ENCODE peak calls at places on chromosome 7, in seven cellular contexts. L is left ventricle myocardium inferior, G is colonic mucosa, N is HCT116, Q is fibroblast of lung, I is mesenchymal stem cell, V is suprapubic skin. D is an unnamed sample. For H3K4me1, the result is how much of the 10 kb centered on the place peaks cover.

GRCh38 chr7:6475433-6476186 is 27.9 kb upstream of the DAGLB start:
- DNase-seq in N (no peak), G (no peak), V (no peak), I (no peak), L (no peak), Q (no peak), D (no peak)

GRCh38 chr7:149804106-149804505 is 30.7 kb upstream of the ZNF467 start:
- DNase-seq in G (no peak), I (no peak), N (no peak), V (no peak), L (no peak), Q (no peak), D (no peak)

GRCh38 chr7:93307131-93307660 is 75.0 kb downstream of the VPS50 start:
- DNase-seq in Q (peak), V (no peak), I (peak), L (no peak), G (no peak), N (no peak), D (peak)

GRCh38 chr7:926061-927030 is 28.1 kb downstream of the ADAP1 start:
- DNase-seq in V (peak), L (peak), N (no peak), G (peak), I (no peak), Q (no peak), D (no peak)

GRCh38 chr7:15309891-15310290 is 251.9 kb downstream of the AGMO start:
- DNase-seq in G (no peak), V (no peak), L (no peak), N (no peak), Q (peak), I (no peak), D (peak)

GRCh38 chr7:123460616-123461015 is 73.8 kb downstream of the IQUB start:
- DNase-seq in Q (peak), L (no peak), V (no peak), I (peak), G (no peak), N (no peak), D (peak)

GRCh38 chr7:40799-41750 is 151.3 kb upstream of the FAM20C start:
- DNase-seq in G (peak), N (no peak), L (no peak), I (no peak), V (peak), Q (no peak), D (no peak)

GRCh38 chr7:140656548-140657515 is 15.9 kb upstream of the ADCK2 start:
- DNase-seq in G (peak), L (no peak), V (peak), I (peak), N (no peak), Q (no peak), D (peak)

GRCh38 chr7:101814996-101815825 is 2.2 kb upstream of the CUX1 start:
- DNase-seq in N (no peak), I (peak), L (peak), Q (no peak), V (peak), G (peak), D (peak)

GRCh38 chr7:155763122-155763521 is 49.1 kb downstream of the SHH start:
- DNase-seq in N (no peak), G (no peak), L (no peak), Q (no peak), V (no peak), I (no peak), D (no peak)

GRCh38 chr7:118005021-118005420 is 131.8 kb upstream of the CTTNBP2 start:
- DNase-seq in G (no peak), L (no peak), I (no peak), Q (no peak), N (no peak), V (no peak), D (no peak)

GRCh38 chr7:3861941-3862340 is 560.9 kb downstream of the SDK1 start:
- DNase-seq in V (peak), I (peak), N (no peak), L (no peak), G (peak), Q (peak), D (peak)

GRCh38 chr7:47647213-47647985 is 65.5 kb upstream of the TNS3 start:
- DNase-seq in L (no peak), V (no peak), N (no peak), G (no peak), I (peak), Q (no peak), D (no peak)

GRCh38 chr7:118245267-118246040 is 20.9 kb downstream of the ANKRD7 start:
- DNase-seq in L (no peak), G (no peak), Q (peak), V (no peak), N (no peak), I (no peak), D (no peak)

GRCh38 chr7:133912916-133913697 is 214.0 kb upstream of the LRGUK start:
- DNase-seq in Q (peak), G (no peak), V (no peak), I (no peak), L (no peak), N (no peak), D (no peak)

GRCh38 chr7:42426163-42426562 is 189.2 kb upstream of the GLI3 start:
- DNase-seq in Q (peak), L (no peak), N (no peak), G (no peak), V (no peak), I (no peak), D (no peak)

GRCh38 chr7:142168746-142169145 is 57.2 kb downstream of the MGAM2 start:
- DNase-seq in Q (peak), I (no peak), L (no peak), N (no peak), G (no peak), V (no peak), D (peak)

GRCh38 chr7:84697506-84697905 is 489.4 kb downstream of the SEMA3D start:
- DNase-seq in V (no peak), G (no peak), N (no peak), Q (peak), L (no peak), I (peak), D (peak)

GRCh38 chr7:117072620-117073118 is 119.4 kb downstream of the ST7 start:
- DNase-seq in G (no peak), L (peak), I (peak), V (peak), N (no peak), Q (peak), D (no peak)

GRCh38 chr7:37247881-37248280 is 200.8 kb downstream of the ELMO1 start:
- DNase-seq in G (no peak), N (no peak), Q (peak), I (peak), V (no peak), L (no peak), D (peak)

GRCh38 chr7:124762611-124763143 is 2.9 kb downstream of the GPR37 start:
- DNase-seq in G (peak), L (no peak), N (no peak), Q (no peak), V (no peak), I (peak), D (no peak)

GRCh38 chr7:74305987-74306736 is 17.0 kb downstream of the CLIP2 start:
- DNase-seq in L (no peak), N (no peak), Q (no peak), G (no peak), I (no peak), V (no peak), D (no peak)

GRCh38 chr7:4006687-4007086 is 675.4 kb upstream of the FOXK1 start:
- DNase-seq in I (no peak), L (no peak), N (no peak), V (no peak), G (no peak), Q (peak), D (no peak)

GRCh38 chr7:45563401-45563800 is 10.8 kb upstream of the ADCY1 start:
- DNase-seq in N (no peak), I (no peak), G (peak), V (no peak), Q (no peak), L (no peak), D (no peak)

GRCh38 chr7:45566386-45566785 is 7.8 kb upstream of the ADCY1 start:
- DNase-seq in V (no peak), N (no peak), I (no peak), G (no peak), L (no peak), Q (no peak), D (no peak)

GRCh38 chr7:45564485-45564884 is 9.7 kb upstream of the ADCY1 start:
- DNase-seq in G (no peak), V (no peak), L (no peak), Q (no peak), N (no peak), I (no peak), D (no peak)

GRCh38 chr7:45564886-45565455 is 9.2 kb upstream of the ADCY1 start:
- DNase-seq in L (no peak), Q (no peak), N (no peak), V (no peak), G (no peak), I (no peak), D (no peak)

GRCh38 chr7:45563804-45564461 is 10.2 kb upstream of the ADCY1 start:
- DNase-seq in V (no peak), N (no peak), Q (no peak), I (no peak), G (peak), L (peak), D (no peak)
- H3K4me3 ChIP-seq in V (no peak), N (no peak), Q (no peak), I (peak), G (no peak), L (peak), D (peak)

GRCh38 chr7:138398857-138399256 is 61.2 kb upstream of the TRIM24 start:
- DNase-seq in N (no peak), I (no peak), L (no peak), G (no peak), V (no peak), Q (no peak), D (no peak)
- H3K4me1 ChIP-seq in N (under half), I (under half), L (under half), G (under half), V (under half), Q (under half), D (under half)

GRCh38 chr7:137882261-137882668 is 35.5 kb upstream of the DGKI start:
- DNase-seq in L (no peak), V (no peak), N (peak), Q (peak), G (no peak), I (peak), D (peak)
- H3K4me3 ChIP-seq in L (no peak), V (no peak), N (no peak), Q (no peak), G (no peak), I (peak), D (no peak)

DNA sequence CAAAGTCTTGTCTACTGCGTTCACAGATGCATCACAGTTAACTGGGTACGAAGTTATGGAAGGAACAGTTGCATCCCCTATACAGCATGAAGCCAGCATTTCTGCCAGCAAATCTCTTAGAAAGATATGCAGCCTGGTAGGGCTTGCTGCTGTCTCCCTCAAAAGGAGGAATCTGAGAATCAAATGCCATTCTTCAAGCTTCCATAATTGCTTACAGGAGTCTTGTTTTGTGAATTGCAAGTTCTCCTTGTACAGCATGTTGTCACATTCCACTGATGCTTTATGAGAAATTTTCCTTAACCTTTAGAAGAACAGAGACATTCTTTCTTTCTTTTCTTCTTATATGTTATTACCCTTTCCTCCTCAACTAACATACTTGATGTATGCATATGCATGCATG is 134.6 kb downstream of the CHRM2 start:
- DNase-seq in V (no peak), L (no peak), N (no peak), I (no peak), Q (no peak), G (no peak), D (peak)
- H3K4me1 ChIP-seq in V (under half), L (under half), N (under half), I (under half), Q (under half), G (under half), D (under half)

DNA sequence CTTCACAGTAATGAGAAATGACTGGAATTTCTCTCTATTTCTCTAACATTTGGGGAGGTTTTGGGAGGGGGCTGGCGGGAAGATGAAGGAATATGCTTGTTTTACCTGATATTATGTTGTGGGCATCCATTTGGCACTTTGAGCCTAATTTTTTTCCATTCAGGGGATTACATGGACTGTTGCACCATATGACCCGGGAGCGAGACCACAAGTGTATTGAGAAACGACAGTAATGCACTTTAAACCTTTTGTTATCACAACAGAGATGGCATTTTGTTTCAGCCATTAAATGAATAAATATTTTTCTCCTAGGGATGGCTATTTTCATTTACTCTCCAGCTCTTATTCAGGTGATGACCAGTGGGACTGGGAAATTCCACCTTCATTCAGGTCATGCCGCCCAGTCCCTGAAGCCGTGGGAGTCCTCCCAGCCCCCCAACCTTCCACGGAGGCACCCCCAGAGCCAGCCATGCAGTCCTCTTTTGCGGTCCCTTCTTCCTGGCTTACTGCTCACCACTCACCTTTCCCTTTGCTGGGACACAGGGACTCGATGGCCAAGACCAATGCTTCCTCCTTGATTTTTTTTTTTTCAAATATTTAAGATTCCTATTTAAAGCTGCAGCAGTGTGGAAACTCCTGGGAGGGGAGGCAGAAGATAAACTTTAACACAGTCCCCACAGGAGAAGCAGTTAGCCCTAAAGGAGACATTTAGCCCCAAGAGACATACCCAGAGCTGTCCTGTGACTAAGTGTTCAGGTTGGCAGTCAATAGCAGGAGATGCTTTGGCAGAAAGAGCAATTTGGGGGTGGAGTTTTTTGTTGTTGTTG is 190.9 kb upstream of the YAE1 start:
- DNase-seq in L (no peak), Q (no peak), G (no peak), I (no peak), V (no peak), N (no peak), D (no peak)
- H3K4me3 ChIP-seq in L (no peak), Q (no peak), G (no peak), I (no peak), V (no peak), N (no peak), D (no peak)

GRCh38 chr7:99643464-99643863 is 26.7 kb downstream of the ZSCAN25 start:
- DNase-seq in Q (no peak), V (no peak), I (no peak), L (no peak), G (no peak), N (no peak), D (no peak)

GRCh38 chr7:99639267-99639666 is 22.5 kb downstream of the ZSCAN25 start:
- DNase-seq in I (no peak), G (no peak), L (no peak), V (no peak), Q (no peak), N (no peak), D (no peak)

GRCh38 chr7:99644436-99644835 is 27.7 kb downstream of the ZSCAN25 start:
- DNase-seq in Q (no peak), L (no peak), I (no peak), N (no peak), G (no peak), V (no peak), D (no peak)

GRCh38 chr7:99638731-99639130 is 22.0 kb downstream of the ZSCAN25 start:
- DNase-seq in L (no peak), I (no peak), V (no peak), Q (no peak), G (no peak), N (no peak), D (no peak)

GRCh38 chr7:99642099-99642498 is 25.4 kb downstream of the ZSCAN25 start:
- DNase-seq in V (no peak), L (no peak), G (no peak), Q (peak), N (no peak), I (no peak), D (no peak)
- H3K4me1 ChIP-seq in V (under half), L (under half), G (under half), Q (under half), N (under half), I (under half), D (under half)

GRCh38 chr7:82506208-82506607 is 62.6 kb upstream of the CACNA2D1 start:
- DNase-seq in L (no peak), I (peak), N (no peak), V (no peak), Q (no peak), G (no peak), D (no peak)
- H3K4me3 ChIP-seq in L (no peak), I (no peak), N (no peak), V (no peak), Q (no peak), G (no peak), D (no peak)

D was measured in adipocyte.